ENCODE peak calls at places on chromosome 6, in eight cellular contexts. U is IMR-90; F is gastrocnemius medialis; Q is uterus; E is CD4-positive, alpha-beta T cell; T is CD8-positive, alpha-beta T cell; A is foreskin fibroblast; M is dorsolateral prefrontal cortex. S is an unnamed sample.
A peak's percentile ranks its signal among the peaks of the same experiment; 100 is the strongest.

GRCh38 chr6:13873288-13874190 is 51.2 kb upstream of the RNF182 start:
- DNase-seq in U (no peak), F (peak; percentile 20), Q (peak; percentile 38), E (peak; percentile 72), T (peak; percentile 73), A (no peak), M (no peak), S (peak; percentile 89)

GRCh38 chr6:138848461-138848860 is 52.6 kb downstream of the ECT2L start:
- DNase-seq in U (no peak), F (no peak), Q (no peak), E (no peak), T (no peak), A (no peak), M (no peak), S (no peak)

GRCh38 chr6:169005141-169005540 is 248.5 kb downstream of the THBS2 start:
- DNase-seq in U (no peak), F (no peak), Q (no peak), E (no peak), T (no peak), A (no peak), M (no peak), S (no peak)

GRCh38 chr6:16130932-16131387 is 2.1 kb downstream of the MYLIP start:
- DNase-seq in U (peak; percentile 83), F (peak; percentile 65), Q (peak; percentile 78), E (no peak), T (peak; percentile 35), A (peak; percentile 80), M (no peak), S (peak; percentile 80)

GRCh38 chr6:42088101-42088591 is 37.8 kb downstream of the TAF8 start:
- DNase-seq in U (peak; percentile 54), F (no peak), Q (no peak), E (no peak), T (no peak), A (peak; percentile 20), M (no peak), S (no peak)

GRCh38 chr6:148074291-148074690 is 268.3 kb upstream of the SASH1 start:
- DNase-seq in U (no peak), F (no peak), Q (no peak), E (no peak), T (no peak), A (no peak), M (no peak), S (no peak)

GRCh38 chr6:54134934-54135333 is 23.7 kb downstream of the MLIP start:
- DNase-seq in U (peak; percentile 6), F (no peak), Q (no peak), E (no peak), T (no peak), A (no peak), M (no peak), S (no peak)

GRCh38 chr6:134787261-134787871 is 162.5 kb downstream of the ALDH8A1 start:
- DNase-seq in U (peak; percentile 74), F (no peak), Q (no peak), E (no peak), T (no peak), A (peak; percentile 74), M (no peak), S (no peak)

GRCh38 chr6:127243501-127243900 is 23.2 kb upstream of the RNF146 start:
- DNase-seq in U (no peak), F (no peak), Q (no peak), E (no peak), T (no peak), A (no peak), M (no peak), S (no peak)

GRCh38 chr6:136613477-136613876 is 63.3 kb upstream of the MAP7 start:
- DNase-seq in U (peak; percentile 19), F (no peak), Q (no peak), E (no peak), T (no peak), A (no peak), M (no peak), S (no peak)

GRCh38 chr6:139338845-139339244 is 35.6 kb downstream of the CITED2 start:
- DNase-seq in U (peak; percentile 58), F (peak; percentile 52), Q (peak; percentile 29), E (no peak), T (no peak), A (peak; percentile 71), M (no peak), S (no peak)

GRCh38 chr6:27312950-27313271 is 838 bp upstream of the POM121L2 start:
- DNase-seq in U (no peak), F (no peak), Q (no peak), E (no peak), T (no peak), A (no peak), M (no peak), S (no peak)

GRCh38 chr6:4760773-4761172 is 15.4 kb upstream of the CDYL start:
- DNase-seq in U (no peak), F (no peak), Q (no peak), E (no peak), T (no peak), A (no peak), M (no peak), S (no peak)

GRCh38 chr6:166949533-166950442 is 6.6 kb downstream of the RNASET2 start:
- DNase-seq in U (no peak), F (no peak), Q (no peak), E (no peak), T (no peak), A (no peak), M (no peak), S (no peak)

GRCh38 chr6:168967556-168967955 is 286.1 kb downstream of the THBS2 start:
- DNase-seq in U (no peak), F (no peak), Q (no peak), E (no peak), T (no peak), A (no peak), M (no peak), S (no peak)

GRCh38 chr6:75818061-75818855 is 69.2 kb downstream of the MYO6 start:
- DNase-seq in U (peak; percentile 56), F (no peak), Q (no peak), E (no peak), T (no peak), A (no peak), M (no peak), S (no peak)

GRCh38 chr6:13523826-13524622 is 36.6 kb upstream of the GFOD1 start:
- DNase-seq in U (no peak), F (peak; percentile 58), Q (no peak), E (no peak), T (no peak), A (no peak), M (no peak), S (no peak)

GRCh38 chr6:28802417-28803336 is 121.1 kb downstream of the TRIM27 start:
- DNase-seq in U (peak; percentile 65), F (no peak), Q (no peak), E (no peak), T (no peak), A (no peak), M (no peak), S (no peak)

GRCh38 chr6:21271431-21272155 is 322.0 kb upstream of the SOX4 start:
- DNase-seq in U (no peak), F (no peak), Q (no peak), E (no peak), T (no peak), A (no peak), M (no peak), S (no peak)

GRCh38 chr6:89122625-89123024 is 4.8 kb upstream of the SRSF12 start:
- DNase-seq in U (peak; percentile 52), F (no peak), Q (no peak), E (no peak), T (no peak), A (no peak), M (no peak), S (peak; percentile 64)
- TF ChIP-seq CTCF in U (peak; percentile 67), F (peak; percentile 54), Q (peak; percentile 20), E (peak; percentile 24), T (peak; percentile 47), A (peak; percentile 23), M (peak; percentile 50), S (peak; percentile 38)

GRCh38 chr6:31419842-31420241 is 16.4 kb downstream of the MICA start:
- DNase-seq in U (no peak), F (no peak), Q (no peak), E (no peak), T (no peak), A (no peak), M (no peak), S (no peak)
- TF ChIP-seq CTCF in U (no peak), F (no peak), Q (no peak), E (no peak), T (no peak), A (no peak), M (no peak), S (no peak)

GRCh38 chr6:43836507-43836906 is 66.5 kb downstream of the VEGFA start:
- DNase-seq in U (peak; percentile 46), F (no peak), Q (no peak), E (no peak), T (no peak), A (peak; percentile 33), M (no peak), S (no peak)

GRCh38 chr6:43837501-43837900 is 67.5 kb downstream of the VEGFA start:
- DNase-seq in U (no peak), F (no peak), Q (no peak), E (no peak), T (no peak), A (no peak), M (no peak), S (no peak)

GRCh38 chr6:43835872-43836419 is 65.9 kb downstream of the VEGFA start:
- DNase-seq in U (peak; percentile 78), F (no peak), Q (no peak), E (no peak), T (no peak), A (no peak), M (no peak), S (no peak)

GRCh38 chr6:43840490-43841218 is 70.6 kb downstream of the VEGFA start:
- DNase-seq in U (peak; percentile 84), F (no peak), Q (no peak), E (no peak), T (no peak), A (no peak), M (no peak), S (no peak)

DNA sequence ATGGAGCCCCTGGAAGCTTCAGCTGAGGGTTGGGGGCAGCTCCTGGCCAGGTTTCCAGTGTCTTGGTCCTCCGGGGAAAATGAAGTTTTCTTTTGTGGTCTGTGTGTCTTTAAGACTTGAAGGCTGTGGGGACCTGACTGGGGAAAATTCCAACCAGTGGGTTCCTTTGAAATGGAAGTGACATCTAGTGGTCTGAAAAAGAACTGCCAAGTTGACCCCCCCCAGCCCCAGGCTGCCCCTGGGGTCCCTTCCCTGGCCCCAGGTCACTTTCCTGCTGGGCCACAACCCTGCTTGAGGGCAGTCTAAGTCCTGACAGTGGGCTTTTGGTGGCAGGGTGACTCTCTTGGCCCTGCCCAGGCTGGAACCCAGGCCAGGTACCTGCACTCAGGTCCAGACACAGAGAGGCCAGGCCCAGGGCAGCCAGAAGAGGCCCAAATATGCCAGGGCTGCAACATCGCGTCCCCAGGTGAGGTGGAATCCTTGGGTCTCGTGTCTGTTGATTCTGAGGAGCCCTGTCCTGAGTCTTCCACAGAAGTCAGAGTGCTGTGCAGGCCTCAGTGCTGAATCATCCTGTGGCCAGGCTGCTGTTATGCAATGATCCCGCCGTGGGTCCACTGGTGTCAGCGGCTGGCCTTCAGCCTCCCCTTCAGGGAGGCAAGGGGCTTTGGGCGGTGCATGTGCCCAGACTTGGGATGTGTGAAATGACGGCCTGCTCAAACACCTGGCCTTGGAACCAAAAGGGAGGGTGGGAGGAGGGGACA is 68.4 kb downstream of the VEGFA start:
- DNase-seq in U (peak; percentile 81), F (peak; percentile 68), Q (peak; percentile 32), E (no peak), T (no peak), A (peak; percentile 64), M (no peak), S (peak; percentile 56)
- TF ChIP-seq CTCF in U (peak; percentile 55), F (peak; percentile 53), Q (no peak), E (no peak), T (peak; percentile 16), A (peak; percentile 52), M (peak; percentile 29), S (peak; percentile 3)

GRCh38 chr6:125746731-125747588 is 2.5 kb upstream of the HEY2 start:
- DNase-seq in U (peak; percentile 39), F (peak; percentile 85), Q (peak; percentile 66), E (peak; percentile 55), T (peak; percentile 73), A (no peak), M (no peak), S (peak; percentile 76)
- TF ChIP-seq CTCF in U (no peak), F (no peak), Q (no peak), E (no peak), T (no peak), A (no peak), M (no peak), S (no peak)